ENCODE peak calls at places on chromosome 13, in five cellular contexts. Q is fibroblast of the aortic adventitia, W is lower lobe of right lung, T is gastrocnemius medialis, H is foreskin fibroblast. Z is an unnamed sample.

GRCh38 chr13:31943591-31943990 is 88.0 kb upstream of the FRY start:
- DNase-seq in H (peak; percentile 28), T (no peak), Q (no peak), W (no peak), Z (no peak)

GRCh38 chr13:113044431-113045114 is 61.0 kb upstream of the F7 start:
- DNase-seq in Q (no peak), T (no peak), H (peak; percentile 17), W (no peak), Z (no peak)

GRCh38 chr13:21046203-21046602 is 15.2 kb downstream of the LATS2 start:
- DNase-seq in T (no peak), Q (no peak), W (no peak), H (no peak), Z (no peak)

GRCh38 chr13:28611654-28612131 is 47.2 kb upstream of the POMP start:
- DNase-seq in Q (no peak), W (no peak), T (no peak), H (no peak), Z (no peak)

GRCh38 chr13:110134801-110135200 is 172.2 kb downstream of the COL4A1 start:
- DNase-seq in T (peak; percentile 60), W (no peak), H (no peak), Q (no peak), Z (no peak)

GRCh38 chr13:32911506-32911905 is 104.7 kb upstream of the KL start:
- DNase-seq in Q (peak; percentile 26), T (no peak), W (no peak), H (peak; percentile 34), Z (no peak)

GRCh38 chr13:107770541-107770940 is 444.8 kb downstream of the LIG4 start:
- DNase-seq in W (no peak), Q (no peak), H (no peak), T (no peak), Z (no peak)

GRCh38 chr13:114097893-114098688 is 34.3 kb downstream of the RASA3 start:
- DNase-seq in Q (no peak), T (no peak), H (no peak), W (peak; percentile 38), Z (peak; percentile 13)

GRCh38 chr13:35470671-35471465 is 5.6 kb downstream of the MAB21L1 start:
- DNase-seq in H (peak; percentile 77), W (no peak), Q (peak; percentile 53), T (peak; percentile 23), Z (peak; percentile 49)

GRCh38 chr13:85693889-85694511 is 105.2 kb downstream of the SLITRK6 start:
- DNase-seq in W (no peak), Q (no peak), H (peak; percentile 4), T (no peak), Z (no peak)

GRCh38 chr13:47897411-47898050 is 103.5 kb downstream of the SUCLA2 start:
- DNase-seq in T (no peak), Q (peak; percentile 20), H (no peak), W (no peak), Z (no peak)

GRCh38 chr13:109135018-109135417 is 505.6 kb downstream of the MYO16 start:
- DNase-seq in T (no peak), W (no peak), Q (no peak), H (no peak), Z (no peak)

GRCh38 chr13:101626925-101627555 is 174.6 kb downstream of the ITGBL1 start:
- DNase-seq in Q (peak; percentile 50), H (no peak), T (no peak), W (no peak), Z (no peak)

GRCh38 chr13:52371736-52372247 is 34.2 kb downstream of the THSD1 start:
- DNase-seq in W (no peak), H (no peak), T (no peak), Q (peak; percentile 71), Z (no peak)

GRCh38 chr13:74287672-74288169 is 153.5 kb upstream of the KLF12 start:
- DNase-seq in W (peak; percentile 85), Q (peak; percentile 61), H (peak; percentile 75), T (peak; percentile 26), Z (peak; percentile 59)

GRCh38 chr13:27969073-27969865 is at the start of gene CDX2:
- DNase-seq in Q (no peak), W (no peak), T (no peak), H (no peak), Z (no peak)

GRCh38 chr13:38024431-38024830 is 154.9 kb upstream of the TRPC4 start:
- DNase-seq in H (no peak), T (no peak), Q (no peak), W (no peak), Z (no peak)

GRCh38 chr13:44109986-44110640 is 230.4 kb downstream of the LACC1 start:
- DNase-seq in T (no peak), W (no peak), H (no peak), Q (no peak), Z (no peak)

GRCh38 chr13:85543144-85543543 is 256.1 kb downstream of the SLITRK6 start:
- DNase-seq in H (no peak), W (no peak), Q (peak; percentile 17), T (no peak), Z (no peak)

GRCh38 chr13:34931572-34931971 is 10.5 kb upstream of the NBEA start:
- DNase-seq in W (no peak), H (no peak), Q (no peak), T (no peak), Z (no peak)

GRCh38 chr13:103067751-103068563 is 1.7 kb upstream of the SLC10A2 start:
- DNase-seq in H (no peak), T (no peak), Q (no peak), W (no peak), Z (no peak)

GRCh38 chr13:55013051-55013450 is 1984.4 kb downstream of the OLFM4 start:
- DNase-seq in Q (no peak), H (no peak), T (no peak), W (no peak), Z (no peak)

GRCh38 chr13:99064624-99065249 is 86.9 kb upstream of the DOCK9 start:
- DNase-seq in Q (no peak), W (no peak), H (no peak), T (no peak), Z (no peak)

GRCh38 chr13:113526466-113527220 is 36.1 kb upstream of the DCUN1D2 start:
- DNase-seq in H (no peak), W (no peak), T (no peak), Q (no peak), Z (no peak)

GRCh38 chr13:21033866-21034601 is 27.4 kb downstream of the LATS2 start:
- DNase-seq in Q (no peak), W (no peak), H (peak; percentile 47), T (peak; percentile 47), Z (peak; percentile 11)

GRCh38 chr13:111909971-111910671 is 156.8 kb upstream of the SOX1 start:
- DNase-seq in H (no peak), Q (no peak), W (no peak), T (no peak), Z (no peak)

GRCh38 chr13:57438072-57438471 is 193.5 kb upstream of the PCDH17 start:
- DNase-seq in H (no peak), T (no peak), Q (no peak), W (no peak), Z (no peak)

GRCh38 chr13:21686761-21687391 is 16.0 kb downstream of the FGF9 start:
- DNase-seq in T (no peak), W (no peak), Q (no peak), H (no peak), Z (no peak)

GRCh38 chr13:44815507-44816074 is 173.7 kb downstream of the NUFIP1 start:
- DNase-seq in Q (peak; percentile 96), T (no peak), H (peak; percentile 93), W (peak; percentile 45), Z (peak; percentile 45)

GRCh38 chr13:40975441-40975840 is 43.7 kb downstream of the ELF1 start:
- DNase-seq in W (no peak), T (no peak), H (no peak), Q (no peak), Z (no peak)

GRCh38 chr13:44351505-44351854 is 22.1 kb upstream of the SERP2 start:
- DNase-seq in Q (no peak), W (no peak), T (no peak), H (no peak), Z (no peak)

GRCh38 chr13:76820759-76821158 is 65.4 kb downstream of the KCTD12 start:
- DNase-seq in H (no peak), W (no peak), T (peak; percentile 53), Q (peak; percentile 93), Z (peak; percentile 69)

GRCh38 chr13:111597041-111598017 is 276.9 kb downstream of the TEX29 start:
- DNase-seq in Q (no peak), T (no peak), H (no peak), W (no peak), Z (no peak)

GRCh38 chr13:91347212-91347995 is at the start of gene MIR17HG:
- DNase-seq in H (peak; percentile 79), Q (peak; percentile 70), T (peak; percentile 84), W (peak; percentile 93), Z (peak; percentile 85)

GRCh38 chr13:104008571-104009435 is 942.6 kb upstream of the SLC10A2 start:
- DNase-seq in T (no peak), H (no peak), W (no peak), Q (peak; percentile 44), Z (no peak)

GRCh38 chr13:24713022-24713421 is 32.8 kb downstream of the ATP12A start:
- DNase-seq in H (no peak), W (no peak), Q (no peak), T (no peak), Z (no peak)

GRCh38 chr13:52010890-52011689 is at the start of gene ATP7B:
- DNase-seq in H (peak; percentile 10), Q (no peak), W (no peak), T (no peak), Z (no peak)

GRCh38 chr13:42816538-42816937 is 35.2 kb downstream of the FAM216B start:
- DNase-seq in T (no peak), H (no peak), Q (no peak), W (no peak), Z (no peak)
- TF ChIP-seq CTCF in T (no peak), H (peak; percentile 7), Q (peak; percentile 31), W (no peak), Z (no peak)

DNA sequence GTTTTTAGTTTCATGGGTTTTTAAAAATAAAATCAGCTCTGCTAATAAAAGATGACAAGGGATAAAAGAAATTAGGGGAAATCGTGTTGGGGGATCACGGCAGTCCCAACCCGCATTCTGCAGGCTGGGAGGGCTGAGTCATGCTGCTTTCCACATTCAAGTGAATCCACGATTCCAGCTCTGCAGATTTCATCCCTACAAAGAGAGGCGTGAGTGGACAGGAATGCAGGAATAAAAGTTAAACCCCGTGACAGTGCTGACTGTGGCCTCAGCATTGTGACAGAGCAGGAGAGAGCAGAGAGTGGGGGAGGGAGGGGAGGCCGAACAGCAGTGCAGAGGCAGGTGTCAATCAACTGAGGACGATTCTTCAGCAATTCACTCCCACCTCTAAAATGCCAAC is 66.5 kb upstream of the RAP2A start:
- DNase-seq in W (no peak), H (peak; percentile 81), Q (peak; percentile 56), T (peak; percentile 28), Z (peak; percentile 47)
- H3K4me3 ChIP-seq in W (no peak overlapping the region), H (no peak overlapping the region), Q (no peak overlapping the region), T (no peak overlapping the region), Z (no peak overlapping the region)

GRCh38 chr13:50001287-50001686 is 4.4 kb downstream of the TRIM13 start:
- DNase-seq in T (no peak), H (no peak), W (no peak), Q (no peak), Z (no peak)

GRCh38 chr13:50011461-50011860 is 3.8 kb upstream of the KCNRG start:
- DNase-seq in T (no peak), H (no peak), Q (no peak), W (no peak), Z (no peak)

GRCh38 chr13:50006426-50007135 is 8.7 kb upstream of the KCNRG start:
- DNase-seq in T (no peak), W (no peak), Q (peak; percentile 76), H (peak; percentile 18), Z (no peak)
- TF ChIP-seq CTCF in T (no peak), W (no peak), Q (no peak), H (no peak), Z (no peak)

GRCh38 chr13:29847501-29847983 is 2.9 kb downstream of the UBL3 start:
- DNase-seq in T (no peak), Q (peak; percentile 69), H (peak; percentile 38), W (no peak), Z (peak; percentile 42)
- H3K4me3 ChIP-seq in T (peak overlapping the region; percentile 97), Q (peak overlapping the region; percentile 72), H (peak overlapping the region; percentile 81), W (peak overlapping the region; percentile 91), Z (peak overlapping the region; percentile 72)